ENCODE peak calls at places on chromosome 13, in eight cellular contexts. One of them, this sample, is unnamed.

GRCh38 chr13:101346942-101347728 is 69.2 kb downstream of the NALCN start:
- DNase-seq in epithelial cell of esophagus: peak
- DNase-seq in IMR-90: peak
- DNase-seq in A673: no peak
- DNase-seq in CD8-positive, alpha-beta T cell: no peak
- DNase-seq in pancreas: no peak
- DNase-seq in thyroid gland: no peak
- DNase-seq in cardiac muscle cell: peak
- DNase-seq in this sample: no peak

GRCh38 chr13:66532146-66532545 is 698.0 kb downstream of the PCDH9 start:
- DNase-seq in pancreas: no peak
- DNase-seq in CD8-positive, alpha-beta T cell: no peak
- DNase-seq in A673: no peak
- DNase-seq in cardiac muscle cell: peak
- DNase-seq in epithelial cell of esophagus: no peak
- DNase-seq in thyroid gland: no peak
- DNase-seq in IMR-90: peak
- DNase-seq in this sample: peak

GRCh38 chr13:99866781-99867180 is 104.8 kb downstream of the ZIC5 start:
- DNase-seq in pancreas: no peak
- DNase-seq in A673: no peak
- DNase-seq in epithelial cell of esophagus: no peak
- DNase-seq in thyroid gland: no peak
- DNase-seq in cardiac muscle cell: no peak
- DNase-seq in IMR-90: no peak
- DNase-seq in CD8-positive, alpha-beta T cell: no peak
- DNase-seq in this sample: no peak

GRCh38 chr13:44317752-44318550 is 55.7 kb upstream of the SERP2 start:
- DNase-seq in IMR-90: peak
- DNase-seq in CD8-positive, alpha-beta T cell: no peak
- DNase-seq in epithelial cell of esophagus: peak
- DNase-seq in A673: no peak
- DNase-seq in cardiac muscle cell: no peak
- DNase-seq in thyroid gland: no peak
- DNase-seq in pancreas: no peak
- DNase-seq in this sample: peak

GRCh38 chr13:70523622-70524021 is 415.4 kb upstream of the KLHL1 start:
- DNase-seq in epithelial cell of esophagus: peak
- DNase-seq in CD8-positive, alpha-beta T cell: no peak
- DNase-seq in thyroid gland: no peak
- DNase-seq in A673: peak
- DNase-seq in IMR-90: no peak
- DNase-seq in cardiac muscle cell: no peak
- DNase-seq in pancreas: no peak
- DNase-seq in this sample: peak

GRCh38 chr13:44710576-44710975 is 134.4 kb upstream of the TSC22D1 start:
- DNase-seq in pancreas: no peak
- DNase-seq in IMR-90: peak
- DNase-seq in A673: peak
- DNase-seq in cardiac muscle cell: peak
- DNase-seq in CD8-positive, alpha-beta T cell: no peak
- DNase-seq in thyroid gland: no peak
- DNase-seq in epithelial cell of esophagus: peak
- DNase-seq in this sample: peak

GRCh38 chr13:42804244-42804868 is 23.0 kb downstream of the FAM216B start:
- DNase-seq in IMR-90: no peak
- DNase-seq in thyroid gland: no peak
- DNase-seq in cardiac muscle cell: peak
- DNase-seq in pancreas: no peak
- DNase-seq in CD8-positive, alpha-beta T cell: no peak
- DNase-seq in epithelial cell of esophagus: no peak
- DNase-seq in A673: no peak
- DNase-seq in this sample: no peak

GRCh38 chr13:98307744-98308524 is 130.9 kb upstream of the RNF113B start:
- DNase-seq in thyroid gland: peak
- DNase-seq in cardiac muscle cell: peak
- DNase-seq in pancreas: no peak
- DNase-seq in epithelial cell of esophagus: no peak
- DNase-seq in IMR-90: peak
- DNase-seq in CD8-positive, alpha-beta T cell: no peak
- DNase-seq in A673: no peak
- DNase-seq in this sample: no peak

GRCh38 chr13:38417727-38418126 is 68.1 kb downstream of the UFM1 start:
- DNase-seq in IMR-90: peak
- DNase-seq in A673: peak
- DNase-seq in thyroid gland: no peak
- DNase-seq in CD8-positive, alpha-beta T cell: no peak
- DNase-seq in cardiac muscle cell: peak
- DNase-seq in epithelial cell of esophagus: peak
- DNase-seq in pancreas: no peak
- DNase-seq in this sample: no peak

GRCh38 chr13:106533940-106534843 is 1.3 kb downstream of the EFNB2 start:
- DNase-seq in epithelial cell of esophagus: peak
- DNase-seq in CD8-positive, alpha-beta T cell: peak
- DNase-seq in cardiac muscle cell: peak
- DNase-seq in pancreas: peak
- DNase-seq in A673: no peak
- DNase-seq in thyroid gland: peak
- DNase-seq in IMR-90: peak
- DNase-seq in this sample: no peak

GRCh38 chr13:41019027-41019487 is at the start of gene ELF1:
- DNase-seq in A673: peak
- DNase-seq in CD8-positive, alpha-beta T cell: peak
- DNase-seq in cardiac muscle cell: peak
- DNase-seq in IMR-90: peak
- DNase-seq in pancreas: peak
- DNase-seq in epithelial cell of esophagus: peak
- DNase-seq in thyroid gland: peak
- DNase-seq in this sample: peak

GRCh38 chr13:75666646-75667351 is 30.7 kb downstream of the LMO7 start:
- DNase-seq in pancreas: no peak
- DNase-seq in thyroid gland: peak
- DNase-seq in CD8-positive, alpha-beta T cell: no peak
- DNase-seq in A673: no peak
- DNase-seq in IMR-90: peak
- DNase-seq in cardiac muscle cell: peak
- DNase-seq in epithelial cell of esophagus: peak
- DNase-seq in this sample: no peak

GRCh38 chr13:71712988-71713653 is 153.9 kb downstream of the DACH1 start:
- DNase-seq in cardiac muscle cell: peak
- DNase-seq in A673: no peak
- DNase-seq in epithelial cell of esophagus: peak
- DNase-seq in IMR-90: no peak
- DNase-seq in CD8-positive, alpha-beta T cell: no peak
- DNase-seq in pancreas: no peak
- DNase-seq in thyroid gland: no peak
- DNase-seq in this sample: peak

GRCh38 chr13:85798999-85799646 is at the start of gene SLITRK6:
- DNase-seq in CD8-positive, alpha-beta T cell: no peak
- DNase-seq in epithelial cell of esophagus: peak
- DNase-seq in A673: peak
- DNase-seq in thyroid gland: no peak
- DNase-seq in cardiac muscle cell: peak
- DNase-seq in pancreas: no peak
- DNase-seq in IMR-90: peak
- DNase-seq in this sample: peak

GRCh38 chr13:102191951-102192461 is 209.8 kb downstream of the FGF14 start:
- DNase-seq in pancreas: no peak
- DNase-seq in IMR-90: peak
- DNase-seq in A673: peak
- DNase-seq in CD8-positive, alpha-beta T cell: no peak
- DNase-seq in thyroid gland: no peak
- DNase-seq in cardiac muscle cell: peak
- DNase-seq in epithelial cell of esophagus: peak
- DNase-seq in this sample: peak

GRCh38 chr13:77325371-77325941 is 1.4 kb downstream of the MYCBP2 start:
- DNase-seq in A673: no peak
- DNase-seq in thyroid gland: no peak
- DNase-seq in cardiac muscle cell: peak
- DNase-seq in CD8-positive, alpha-beta T cell: no peak
- DNase-seq in pancreas: no peak
- DNase-seq in IMR-90: no peak
- DNase-seq in epithelial cell of esophagus: peak
- DNase-seq in this sample: no peak

GRCh38 chr13:96963786-96964475 is 30.3 kb downstream of the OXGR1 start:
- DNase-seq in IMR-90: no peak
- DNase-seq in pancreas: no peak
- DNase-seq in A673: no peak
- DNase-seq in CD8-positive, alpha-beta T cell: no peak
- DNase-seq in thyroid gland: no peak
- DNase-seq in epithelial cell of esophagus: peak
- DNase-seq in cardiac muscle cell: no peak
- DNase-seq in this sample: no peak

GRCh38 chr13:50319603-50320296 is 304.5 kb downstream of the KCNRG start:
- DNase-seq in CD8-positive, alpha-beta T cell: no peak
- DNase-seq in cardiac muscle cell: peak
- DNase-seq in epithelial cell of esophagus: no peak
- DNase-seq in thyroid gland: peak
- DNase-seq in IMR-90: peak
- DNase-seq in A673: no peak
- DNase-seq in pancreas: no peak
- DNase-seq in this sample: peak

GRCh38 chr13:59086147-59086546 is 1077.6 kb downstream of the DIAPH3 start:
- DNase-seq in cardiac muscle cell: peak
- DNase-seq in epithelial cell of esophagus: peak
- DNase-seq in A673: peak
- DNase-seq in thyroid gland: no peak
- DNase-seq in IMR-90: peak
- DNase-seq in CD8-positive, alpha-beta T cell: no peak
- DNase-seq in pancreas: no peak
- DNase-seq in this sample: peak

GRCh38 chr13:33509642-33510229 is 224.2 kb upstream of the STARD13 start:
- DNase-seq in thyroid gland: peak
- DNase-seq in CD8-positive, alpha-beta T cell: no peak
- DNase-seq in pancreas: peak
- DNase-seq in IMR-90: no peak
- DNase-seq in A673: no peak
- DNase-seq in epithelial cell of esophagus: peak
- DNase-seq in cardiac muscle cell: peak
- DNase-seq in this sample: no peak

GRCh38 chr13:30730526-30730925 is 4.8 kb upstream of the ALOX5AP start:
- DNase-seq in A673: no peak
- DNase-seq in thyroid gland: no peak
- DNase-seq in IMR-90: no peak
- DNase-seq in epithelial cell of esophagus: no peak
- DNase-seq in cardiac muscle cell: no peak
- DNase-seq in CD8-positive, alpha-beta T cell: no peak
- DNase-seq in pancreas: no peak
- DNase-seq in this sample: no peak

GRCh38 chr13:27264181-27264580 is 6.4 kb upstream of the RASL11A start:
- DNase-seq in CD8-positive, alpha-beta T cell: peak
- DNase-seq in thyroid gland: no peak
- DNase-seq in epithelial cell of esophagus: peak
- DNase-seq in cardiac muscle cell: peak
- DNase-seq in pancreas: no peak
- DNase-seq in A673: no peak
- DNase-seq in IMR-90: peak
- DNase-seq in this sample: no peak

GRCh38 chr13:20489185-20489820 is 36.4 kb downstream of the CRYL1 start:
- DNase-seq in IMR-90: peak
- DNase-seq in pancreas: no peak
- DNase-seq in cardiac muscle cell: no peak
- DNase-seq in epithelial cell of esophagus: peak
- DNase-seq in A673: peak
- DNase-seq in thyroid gland: peak
- DNase-seq in CD8-positive, alpha-beta T cell: no peak
- DNase-seq in this sample: no peak

GRCh38 chr13:35988648-35989081 is 142.5 kb downstream of the DCLK1 start:
- DNase-seq in CD8-positive, alpha-beta T cell: no peak
- DNase-seq in A673: peak
- DNase-seq in IMR-90: no peak
- DNase-seq in thyroid gland: no peak
- DNase-seq in epithelial cell of esophagus: no peak
- DNase-seq in pancreas: no peak
- DNase-seq in cardiac muscle cell: peak
- DNase-seq in this sample: peak
- H3K4me3 ChIP-seq in CD8-positive, alpha-beta T cell: no peak
- H3K4me3 ChIP-seq in A673: no peak
- H3K4me3 ChIP-seq in IMR-90: no peak
- H3K4me3 ChIP-seq in thyroid gland: no peak
- H3K4me3 ChIP-seq in epithelial cell of esophagus: no peak
- H3K4me3 ChIP-seq in pancreas: no peak
- H3K4me3 ChIP-seq in cardiac muscle cell: no peak
- H3K4me3 ChIP-seq in this sample: no peak

DNA sequence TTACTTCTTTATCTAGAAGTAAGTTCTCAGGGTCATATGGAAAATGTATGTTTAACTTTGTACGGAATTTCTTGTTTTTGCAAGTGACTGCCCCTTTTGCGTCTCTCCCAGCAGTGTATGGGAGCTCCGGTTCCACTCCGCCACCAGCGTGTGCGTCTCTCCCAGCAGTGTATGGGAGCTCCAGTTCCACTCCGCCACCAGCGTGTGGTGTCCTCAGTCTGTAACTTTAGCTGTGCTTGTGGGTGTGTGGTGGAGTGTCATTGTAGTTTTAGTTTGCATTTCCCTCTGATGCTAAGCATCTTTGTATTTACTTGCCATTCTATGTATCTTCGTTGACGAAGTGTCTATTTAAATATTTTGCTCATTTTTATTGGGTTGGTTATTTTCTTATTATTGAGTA is 2.4 kb downstream of the CUL4A start:
- DNase-seq in pancreas: no peak
- DNase-seq in IMR-90: no peak
- DNase-seq in epithelial cell of esophagus: no peak
- DNase-seq in A673: peak
- DNase-seq in thyroid gland: no peak
- DNase-seq in CD8-positive, alpha-beta T cell: no peak
- DNase-seq in cardiac muscle cell: no peak
- DNase-seq in this sample: no peak
- TF ChIP-seq CTCF in pancreas: no peak
- TF ChIP-seq CTCF in IMR-90: peak
- TF ChIP-seq CTCF in epithelial cell of esophagus: no peak
- TF ChIP-seq CTCF in A673: peak
- TF ChIP-seq CTCF in thyroid gland: no peak
- TF ChIP-seq CTCF in CD8-positive, alpha-beta T cell: no peak
- TF ChIP-seq CTCF in cardiac muscle cell: no peak
- TF ChIP-seq CTCF in this sample: no peak

GRCh38 chr13:25468330-25469178 is 96.8 kb downstream of the ATP8A2 start:
- DNase-seq in cardiac muscle cell: peak
- DNase-seq in IMR-90: no peak
- DNase-seq in epithelial cell of esophagus: peak
- DNase-seq in pancreas: no peak
- DNase-seq in thyroid gland: peak
- DNase-seq in CD8-positive, alpha-beta T cell: no peak
- DNase-seq in A673: peak
- DNase-seq in this sample: no peak
- H3K4me3 ChIP-seq in cardiac muscle cell: peak
- H3K4me3 ChIP-seq in IMR-90: no peak
- H3K4me3 ChIP-seq in epithelial cell of esophagus: no peak
- H3K4me3 ChIP-seq in pancreas: no peak
- H3K4me3 ChIP-seq in thyroid gland: no peak
- H3K4me3 ChIP-seq in CD8-positive, alpha-beta T cell: no peak
- H3K4me3 ChIP-seq in A673: peak
- H3K4me3 ChIP-seq in this sample: peak

DNA sequence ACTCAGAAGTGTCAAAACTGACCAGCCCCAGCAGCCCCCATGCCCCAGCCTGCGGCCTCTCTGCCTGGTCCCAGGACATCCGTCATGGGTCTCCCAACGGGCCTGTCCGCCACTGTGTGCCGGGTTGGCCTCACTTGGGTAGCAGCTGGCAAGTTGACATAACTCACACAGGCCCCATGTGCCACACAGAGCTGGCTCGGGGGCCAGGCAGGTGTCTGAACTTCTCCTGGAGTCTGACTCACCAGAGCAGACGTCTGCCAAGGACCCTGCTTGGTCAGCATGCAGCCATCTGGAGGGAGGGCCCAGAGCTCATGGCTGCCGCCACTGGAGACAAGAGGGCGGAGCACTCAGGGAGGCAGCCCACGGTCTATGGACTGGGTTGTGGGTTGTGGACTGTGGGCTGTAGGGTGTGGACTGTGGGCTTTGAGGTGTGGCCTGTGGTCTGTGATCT is 32.0 kb upstream of the TMEM255B start:
- DNase-seq in CD8-positive, alpha-beta T cell: no peak
- DNase-seq in epithelial cell of esophagus: peak
- DNase-seq in pancreas: no peak
- DNase-seq in thyroid gland: peak
- DNase-seq in IMR-90: peak
- DNase-seq in cardiac muscle cell: peak
- DNase-seq in A673: no peak
- DNase-seq in this sample: no peak
- TF ChIP-seq CTCF in CD8-positive, alpha-beta T cell: no peak
- TF ChIP-seq CTCF in epithelial cell of esophagus: no peak
- TF ChIP-seq CTCF in pancreas: no peak
- TF ChIP-seq CTCF in thyroid gland: no peak
- TF ChIP-seq CTCF in IMR-90: no peak
- TF ChIP-seq CTCF in cardiac muscle cell: peak
- TF ChIP-seq CTCF in A673: no peak
- TF ChIP-seq CTCF in this sample: no peak